ENCODE peak calls at places on chromosome 1, in five cellular contexts. One of them, this sample, is unnamed.

GRCh38 chr1:228487336-228488106 is at the start of gene RNF187:
- DNase-seq in GM10248: peak
- DNase-seq in HepG2: no peak
- DNase-seq in lower lobe of right lung: peak
- DNase-seq in CD8-positive, alpha-beta T cell: no peak
- DNase-seq in this sample: no peak

GRCh38 chr1:5566924-5567323 is 425.3 kb downstream of the NPHP4 start:
- DNase-seq in GM10248: no peak
- DNase-seq in HepG2: no peak
- DNase-seq in lower lobe of right lung: no peak
- DNase-seq in CD8-positive, alpha-beta T cell: no peak
- DNase-seq in this sample: no peak

GRCh38 chr1:245441699-245442098 is 286.9 kb downstream of the KIF26B start:
- DNase-seq in GM10248: no peak
- DNase-seq in CD8-positive, alpha-beta T cell: no peak
- DNase-seq in lower lobe of right lung: no peak
- DNase-seq in HepG2: no peak
- DNase-seq in this sample: no peak

GRCh38 chr1:50103615-50104081 is 5.1 kb upstream of the ELAVL4 start:
- DNase-seq in HepG2: no peak
- DNase-seq in lower lobe of right lung: no peak
- DNase-seq in GM10248: no peak
- DNase-seq in CD8-positive, alpha-beta T cell: no peak
- DNase-seq in this sample: no peak

GRCh38 chr1:67458663-67459062 is 28.5 kb upstream of the SERBP1 start:
- DNase-seq in lower lobe of right lung: no peak
- DNase-seq in HepG2: no peak
- DNase-seq in CD8-positive, alpha-beta T cell: no peak
- DNase-seq in GM10248: no peak
- DNase-seq in this sample: no peak

GRCh38 chr1:90786709-90787108 is 69.6 kb upstream of the BARHL2 start:
- DNase-seq in GM10248: no peak
- DNase-seq in HepG2: no peak
- DNase-seq in CD8-positive, alpha-beta T cell: no peak
- DNase-seq in lower lobe of right lung: no peak
- DNase-seq in this sample: no peak

GRCh38 chr1:13756557-13757315 is 56.7 kb downstream of the PRDM2 start:
- DNase-seq in GM10248: no peak
- DNase-seq in HepG2: no peak
- DNase-seq in lower lobe of right lung: no peak
- DNase-seq in CD8-positive, alpha-beta T cell: no peak
- DNase-seq in this sample: no peak

GRCh38 chr1:98644510-98644909 is 17.0 kb upstream of the SNX7 start:
- DNase-seq in HepG2: no peak
- DNase-seq in lower lobe of right lung: no peak
- DNase-seq in GM10248: no peak
- DNase-seq in CD8-positive, alpha-beta T cell: no peak
- DNase-seq in this sample: no peak

GRCh38 chr1:184223216-184223615 is 163.6 kb upstream of the C1orf21 start:
- DNase-seq in CD8-positive, alpha-beta T cell: no peak
- DNase-seq in HepG2: no peak
- DNase-seq in lower lobe of right lung: no peak
- DNase-seq in GM10248: no peak
- DNase-seq in this sample: peak

GRCh38 chr1:164515932-164516331 is 43.1 kb upstream of the PBX1 start:
- DNase-seq in lower lobe of right lung: no peak
- DNase-seq in CD8-positive, alpha-beta T cell: no peak
- DNase-seq in HepG2: no peak
- DNase-seq in GM10248: no peak
- DNase-seq in this sample: no peak

GRCh38 chr1:172906778-172907592 is 143.8 kb downstream of the TNFSF18 start:
- DNase-seq in GM10248: no peak
- DNase-seq in CD8-positive, alpha-beta T cell: no peak
- DNase-seq in lower lobe of right lung: no peak
- DNase-seq in HepG2: no peak
- DNase-seq in this sample: no peak

GRCh38 chr1:203495845-203496244 is 1.9 kb downstream of the OPTC start:
- DNase-seq in lower lobe of right lung: no peak
- DNase-seq in CD8-positive, alpha-beta T cell: no peak
- DNase-seq in GM10248: no peak
- DNase-seq in HepG2: no peak
- DNase-seq in this sample: no peak

GRCh38 chr1:22139817-22140216 is 3.1 kb downstream of the WNT4 start:
- DNase-seq in CD8-positive, alpha-beta T cell: no peak
- DNase-seq in GM10248: no peak
- DNase-seq in lower lobe of right lung: no peak
- DNase-seq in HepG2: no peak
- DNase-seq in this sample: no peak

GRCh38 chr1:156101880-156102279 is 12.6 kb upstream of the LMNA start:
- DNase-seq in GM10248: no peak
- DNase-seq in CD8-positive, alpha-beta T cell: no peak
- DNase-seq in HepG2: no peak
- DNase-seq in lower lobe of right lung: no peak
- DNase-seq in this sample: no peak

GRCh38 chr1:208431721-208432120 is 187.5 kb upstream of the PLXNA2 start:
- DNase-seq in CD8-positive, alpha-beta T cell: no peak
- DNase-seq in HepG2: no peak
- DNase-seq in lower lobe of right lung: no peak
- DNase-seq in GM10248: no peak
- DNase-seq in this sample: no peak

GRCh38 chr1:222462598-222462997 is 85.3 kb downstream of the HHIPL2 start:
- DNase-seq in CD8-positive, alpha-beta T cell: no peak
- DNase-seq in HepG2: no peak
- DNase-seq in lower lobe of right lung: no peak
- DNase-seq in GM10248: no peak
- DNase-seq in this sample: no peak

GRCh38 chr1:1123581-1124507 is 8.0 kb upstream of the C1orf159 start:
- DNase-seq in GM10248: no peak
- DNase-seq in CD8-positive, alpha-beta T cell: no peak
- DNase-seq in HepG2: no peak
- DNase-seq in lower lobe of right lung: peak
- DNase-seq in this sample: no peak

GRCh38 chr1:55870076-55870475 is 654.9 kb upstream of the USP24 start:
- DNase-seq in GM10248: no peak
- DNase-seq in CD8-positive, alpha-beta T cell: no peak
- DNase-seq in lower lobe of right lung: no peak
- DNase-seq in HepG2: no peak
- DNase-seq in this sample: no peak

GRCh38 chr1:164240081-164240480 is 318.9 kb upstream of the PBX1 start:
- DNase-seq in CD8-positive, alpha-beta T cell: no peak
- DNase-seq in HepG2: no peak
- DNase-seq in lower lobe of right lung: no peak
- DNase-seq in GM10248: no peak
- DNase-seq in this sample: peak

GRCh38 chr1:179925906-179926305 is 28.7 kb upstream of the CEP350 start:
- DNase-seq in GM10248: no peak
- DNase-seq in HepG2: no peak
- DNase-seq in CD8-positive, alpha-beta T cell: no peak
- DNase-seq in lower lobe of right lung: no peak
- DNase-seq in this sample: no peak

GRCh38 chr1:3170566-3171453 is 101.8 kb downstream of the PRDM16 start:
- DNase-seq in HepG2: peak
- DNase-seq in CD8-positive, alpha-beta T cell: no peak
- DNase-seq in lower lobe of right lung: peak
- DNase-seq in GM10248: no peak
- DNase-seq in this sample: no peak

GRCh38 chr1:113530021-113530420 is 139.7 kb downstream of the MAGI3 start:
- DNase-seq in lower lobe of right lung: no peak
- DNase-seq in HepG2: no peak
- DNase-seq in GM10248: no peak
- DNase-seq in CD8-positive, alpha-beta T cell: no peak
- DNase-seq in this sample: no peak

GRCh38 chr1:197837911-197838310 is 62.6 kb upstream of the DENND1B start:
- DNase-seq in GM10248: no peak
- DNase-seq in HepG2: peak
- DNase-seq in lower lobe of right lung: no peak
- DNase-seq in CD8-positive, alpha-beta T cell: no peak
- DNase-seq in this sample: no peak

GRCh38 chr1:110211503-110212164 is 1.5 kb downstream of the KCNC4 start:
- DNase-seq in CD8-positive, alpha-beta T cell: no peak
- DNase-seq in GM10248: no peak
- DNase-seq in HepG2: no peak
- DNase-seq in lower lobe of right lung: peak
- DNase-seq in this sample: peak

GRCh38 chr1:226408285-226409184 is 642 bp upstream of the PARP1 start:
- DNase-seq in HepG2: no peak
- DNase-seq in lower lobe of right lung: no peak
- DNase-seq in CD8-positive, alpha-beta T cell: no peak
- DNase-seq in GM10248: no peak
- DNase-seq in this sample: no peak

DNA sequence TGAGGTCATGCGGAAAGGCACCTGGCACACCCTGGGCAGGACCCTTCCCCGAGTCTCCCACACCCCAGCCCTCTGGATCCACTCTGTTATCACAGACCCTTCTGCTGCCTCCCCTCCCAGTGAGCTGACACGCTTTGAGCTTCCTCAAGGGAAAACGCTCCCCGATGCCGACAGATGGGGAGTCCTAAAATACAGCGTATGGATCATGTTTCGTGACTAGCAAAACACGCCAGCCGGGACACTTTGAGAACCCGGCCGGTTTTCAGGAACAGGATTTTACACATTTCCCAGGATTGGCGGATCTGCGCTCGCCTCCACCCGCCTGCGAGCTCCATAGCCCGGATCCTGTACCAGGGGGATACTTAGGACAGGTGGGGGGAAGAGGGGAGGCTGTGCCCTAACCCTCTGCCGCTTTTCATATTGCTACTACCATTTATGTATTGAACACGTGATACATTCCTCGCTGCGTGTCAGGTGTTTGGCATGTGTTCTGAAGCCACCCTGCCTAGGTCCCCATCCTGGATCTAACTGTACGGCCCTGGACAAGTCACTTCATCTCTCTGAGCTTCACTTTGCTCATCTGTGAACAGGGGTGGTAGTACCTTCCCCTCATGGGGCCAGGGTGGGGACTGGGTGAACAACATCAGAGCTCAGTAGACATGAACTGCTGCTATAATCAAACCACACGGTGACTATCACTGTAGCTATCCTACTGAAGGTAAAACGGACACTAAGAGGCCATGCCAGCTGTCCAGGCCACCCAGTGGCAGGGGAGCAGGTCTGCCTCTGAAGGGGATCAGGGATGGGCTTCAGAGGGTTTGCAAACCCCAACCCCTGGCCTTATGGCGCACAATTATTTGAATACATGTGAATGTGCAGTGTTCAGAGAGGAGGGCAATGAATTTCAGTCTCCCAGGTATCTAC is 63.2 kb downstream of the SSBP3 start:
- DNase-seq in GM10248: no peak
- DNase-seq in HepG2: no peak
- DNase-seq in lower lobe of right lung: no peak
- DNase-seq in CD8-positive, alpha-beta T cell: no peak
- DNase-seq in this sample: no peak
- TF ChIP-seq CTCF in GM10248: no peak
- TF ChIP-seq CTCF in HepG2: no peak
- TF ChIP-seq CTCF in lower lobe of right lung: no peak
- TF ChIP-seq CTCF in CD8-positive, alpha-beta T cell: no peak
- TF ChIP-seq CTCF in this sample: peak

DNA sequence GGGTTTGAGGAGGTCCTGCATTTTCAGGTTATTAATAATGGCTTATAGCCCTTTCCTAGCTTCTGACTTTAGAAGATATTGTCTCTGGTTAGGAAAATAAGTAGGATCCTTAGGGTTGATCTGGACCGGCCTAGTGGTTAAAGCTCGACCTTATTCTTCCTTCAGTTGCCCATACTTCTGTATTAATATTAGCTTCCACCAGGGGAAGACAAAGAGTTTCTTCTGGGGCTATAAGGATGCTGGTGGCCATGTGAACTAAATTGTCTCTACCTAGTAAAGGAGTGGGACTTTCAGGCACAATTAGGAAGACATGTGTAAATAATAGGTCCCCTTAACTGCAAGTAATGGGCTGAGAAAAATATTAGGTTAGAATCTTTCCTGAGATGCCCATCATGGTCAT is 20.6 kb upstream of the FCGR2A start:
- DNase-seq in GM10248: no peak
- DNase-seq in lower lobe of right lung: no peak
- DNase-seq in HepG2: no peak
- DNase-seq in CD8-positive, alpha-beta T cell: no peak
- DNase-seq in this sample: no peak
- TF ChIP-seq CTCF in GM10248: peak
- TF ChIP-seq CTCF in lower lobe of right lung: peak
- TF ChIP-seq CTCF in HepG2: peak
- TF ChIP-seq CTCF in CD8-positive, alpha-beta T cell: peak
- TF ChIP-seq CTCF in this sample: peak

GRCh38 chr1:8061673-8062386 is 35.7 kb upstream of the ERRFI1 start:
- DNase-seq in HepG2: no peak
- DNase-seq in lower lobe of right lung: no peak
- DNase-seq in GM10248: no peak
- DNase-seq in CD8-positive, alpha-beta T cell: no peak
- DNase-seq in this sample: no peak
- TF ChIP-seq CTCF in HepG2: no peak
- TF ChIP-seq CTCF in lower lobe of right lung: no peak
- TF ChIP-seq CTCF in GM10248: no peak
- TF ChIP-seq CTCF in CD8-positive, alpha-beta T cell: no peak
- TF ChIP-seq CTCF in this sample: no peak

DNA sequence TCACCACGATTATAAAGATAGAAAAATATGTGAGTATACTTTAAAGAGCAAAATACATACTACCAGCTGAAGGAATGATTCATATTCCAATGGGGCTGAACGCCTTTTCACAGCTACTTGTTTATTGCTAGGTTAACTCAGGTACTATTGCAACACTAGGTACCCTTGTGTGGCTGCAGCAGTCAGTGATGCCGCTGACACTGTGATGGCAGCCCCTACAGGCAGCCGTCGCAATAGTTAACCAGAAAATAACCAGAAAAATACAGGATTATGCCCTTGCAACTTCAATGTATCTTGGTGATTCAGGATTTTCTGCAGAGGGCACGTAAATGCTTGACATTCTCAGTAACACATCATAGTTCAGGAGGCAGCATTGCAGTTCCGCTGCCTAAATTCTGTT is 1.6 kb upstream of the MARK1 start:
- DNase-seq in lower lobe of right lung: no peak
- DNase-seq in GM10248: no peak
- DNase-seq in CD8-positive, alpha-beta T cell: no peak
- DNase-seq in HepG2: peak
- DNase-seq in this sample: peak
- TF ChIP-seq CTCF in lower lobe of right lung: no peak
- TF ChIP-seq CTCF in GM10248: no peak
- TF ChIP-seq CTCF in CD8-positive, alpha-beta T cell: no peak
- TF ChIP-seq CTCF in HepG2: no peak
- TF ChIP-seq CTCF in this sample: peak

DNA sequence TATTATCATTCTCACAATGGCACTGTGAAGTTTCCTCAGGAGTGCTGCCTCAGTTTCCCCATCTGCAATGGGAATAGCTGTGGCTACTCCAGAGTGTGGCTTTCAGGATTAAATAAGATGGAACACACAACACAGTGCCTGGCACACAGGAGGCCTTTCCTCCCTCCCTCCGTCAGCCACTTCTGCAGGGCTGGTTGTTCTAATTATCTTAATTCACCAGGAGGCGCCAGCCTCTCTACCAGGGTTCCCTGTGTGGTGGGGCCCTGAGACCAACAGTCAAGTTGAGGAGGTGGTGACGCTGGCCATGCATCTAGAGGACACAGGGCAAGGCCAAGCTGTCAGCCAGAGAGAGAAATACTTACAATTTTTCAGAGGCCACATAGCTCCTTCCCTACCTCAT is 6.3 kb upstream of the FOXO6 start:
- DNase-seq in lower lobe of right lung: no peak
- DNase-seq in CD8-positive, alpha-beta T cell: no peak
- DNase-seq in GM10248: no peak
- DNase-seq in HepG2: no peak
- DNase-seq in this sample: peak
- TF ChIP-seq CTCF in lower lobe of right lung: no peak
- TF ChIP-seq CTCF in CD8-positive, alpha-beta T cell: no peak
- TF ChIP-seq CTCF in GM10248: peak
- TF ChIP-seq CTCF in HepG2: no peak
- TF ChIP-seq CTCF in this sample: peak

GRCh38 chr1:192488058-192488457 is 87.5 kb upstream of the RGS1 start:
- DNase-seq in HepG2: peak
- DNase-seq in CD8-positive, alpha-beta T cell: no peak
- DNase-seq in lower lobe of right lung: no peak
- DNase-seq in GM10248: no peak
- DNase-seq in this sample: no peak
- TF ChIP-seq CTCF in HepG2: no peak
- TF ChIP-seq CTCF in CD8-positive, alpha-beta T cell: no peak
- TF ChIP-seq CTCF in lower lobe of right lung: peak
- TF ChIP-seq CTCF in GM10248: no peak
- TF ChIP-seq CTCF in this sample: peak